ENCODE peak calls at places on chromosomes 5 and 9, in four cellular contexts. P is heart right ventricle, H is fibroblast of pulmonary artery, K is ELR. Q is an unnamed sample.
A peak's percentile ranks its signal among the peaks of the same experiment; 100 is the strongest.

GRCh38 chr5:72108200-72109050 is 1.1 kb downstream of the MAP1B start:
- DNase-seq in P (peak; percentile 82), H (peak; percentile 78), K (peak; percentile 84), Q (peak; percentile 75)

GRCh38 chr9:4555251-4555650 is 65.0 kb downstream of the SLC1A1 start:
- DNase-seq in P (peak; percentile 62), H (peak; percentile 69), K (peak; percentile 32), Q (peak; percentile 80)

GRCh38 chr9:120982851-120983250 is 56.3 kb upstream of the TRAF1 start:
- DNase-seq in P (no peak), H (peak; percentile 19), K (peak; percentile 40), Q (peak; percentile 5)

GRCh38 chr5:122099060-122099790 is 21.2 kb upstream of the LOX start:
- DNase-seq in P (no peak), H (peak; percentile 71), K (peak; percentile 94), Q (peak; percentile 67)

GRCh38 chr9:119588874-119589560 is 219.8 kb upstream of the BRINP1 start:
- DNase-seq in P (no peak), H (no peak), K (no peak), Q (no peak)

GRCh38 chr5:133934822-133935793 is 33.3 kb downstream of the C5orf15 start:
- DNase-seq in P (no peak), H (no peak), K (no peak), Q (no peak)

GRCh38 chr5:31993182-31993961 is 180.7 kb downstream of the GOLPH3 start:
- DNase-seq in P (no peak), H (peak; percentile 50), K (peak; percentile 36), Q (peak; percentile 78)

GRCh38 chr9:13146838-13147237 is 132.7 kb downstream of the MPDZ start:
- DNase-seq in P (no peak), H (no peak), K (peak; percentile 23), Q (no peak)

GRCh38 chr5:1315018-1315708 is 20.3 kb upstream of the TERT start:
- DNase-seq in P (no peak), H (no peak), K (no peak), Q (no peak)